ENCODE peak calls at places on chromosomes 11 and 22, in six cellular contexts. H is CD8-positive, alpha-beta memory T cell; P is A549; V is CD8-positive, alpha-beta T cell; X is testis; D is neural progenitor cell. W is an unnamed sample. For H3K9me3, the result is how much of the 10 kb centered on the place peaks cover.

GRCh38 chr11:113241190-113242051 is 73.0 kb upstream of the TTC12 start:
- DNase-seq in P (no peak), V (no peak), X (no peak), D (no peak), H (no peak), W (no peak)

GRCh38 chr11:3109921-3110706 is 52.9 kb upstream of the CARS1 start:
- DNase-seq in V (peak), D (peak), X (no peak), H (peak), P (peak), W (peak)

GRCh38 chr22:25083414-25084166 is 116.1 kb upstream of the CRYBB3 start:
- DNase-seq in V (no peak), D (peak), P (no peak), H (no peak), X (peak), W (no peak)

GRCh38 chr11:78069465-78069864 is 5.8 kb downstream of the THRSP start:
- DNase-seq in V (no peak), D (no peak), X (no peak), H (no peak), P (no peak), W (no peak)

GRCh38 chr11:88535266-88535665 is 197.7 kb upstream of the CTSC start:
- DNase-seq in P (no peak), H (no peak), V (no peak), X (no peak), D (no peak), W (no peak)

GRCh38 chr11:501683-502287 is 5.3 kb downstream of the RNH1 start:
- DNase-seq in V (no peak), D (no peak), X (no peak), H (no peak), P (no peak), W (no peak)

GRCh38 chr11:76030286-76030685 is 176.0 kb downstream of the WNT11 start:
- DNase-seq in D (no peak), X (no peak), V (no peak), P (peak), H (no peak), W (no peak)

GRCh38 chr22:29128891-29129643 is 56.2 kb downstream of the KREMEN1 start:
- DNase-seq in P (no peak), V (no peak), H (no peak), D (no peak), X (no peak), W (no peak)

GRCh38 chr22:46287873-46288751 is 8.6 kb upstream of the GTSE1 start:
- DNase-seq in D (no peak), V (no peak), X (no peak), P (no peak), H (peak), W (no peak)

GRCh38 chr22:20758688-20759087 is 15.2 kb upstream of the SERPIND1 start:
- DNase-seq in X (no peak), V (no peak), D (peak), H (no peak), P (no peak), W (no peak)

GRCh38 chr22:19799322-19800190 is 39.0 kb downstream of the TBX1 start:
- DNase-seq in H (no peak), D (no peak), V (no peak), X (no peak), P (no peak), W (no peak)

GRCh38 chr11:130400793-130401483 is 27.5 kb downstream of the ADAMTS8 start:
- DNase-seq in H (no peak), D (no peak), P (no peak), X (peak), V (no peak), W (no peak)

GRCh38 chr22:29700949-29701927 is 18.6 kb upstream of the CABP7 start:
- DNase-seq in P (peak), V (no peak), X (no peak), H (no peak), D (peak), W (no peak)

GRCh38 chr11:19110290-19110689 is 6.7 kb upstream of the ZDHHC13 start:
- DNase-seq in V (no peak), X (peak), D (peak), H (no peak), P (no peak), W (no peak)

GRCh38 chr11:60193687-60194433 is 11.0 kb upstream of the MS4A6A start:
- DNase-seq in X (peak), V (peak), P (peak), H (no peak), D (peak), W (peak)

GRCh38 chr22:20646377-20646776 is 127.5 kb upstream of the SERPIND1 start:
- DNase-seq in P (no peak), D (no peak), H (no peak), V (no peak), X (no peak), W (no peak)

GRCh38 chr11:43222215-43222614 is 89.6 kb upstream of the API5 start:
- DNase-seq in H (no peak), V (no peak), P (no peak), X (no peak), D (no peak), W (no peak)

GRCh38 chr22:45298934-45299505 is 10.7 kb upstream of the FAM118A start:
- DNase-seq in V (no peak), P (no peak), H (no peak), D (no peak), X (no peak), W (no peak)

GRCh38 chr11:67364783-67365525 is 8.4 kb downstream of the CLCF1 start:
- DNase-seq in X (no peak), P (no peak), V (no peak), H (no peak), D (no peak), W (no peak)

GRCh38 chr11:14974723-14975587 is 2.8 kb upstream of the CALCA start:
- DNase-seq in P (peak), V (peak), H (peak), X (peak), D (peak), W (peak)

GRCh38 chr11:60915250-60915914 is 1.4 kb downstream of the TMEM109 start:
- DNase-seq in X (peak), P (peak), H (peak), D (peak), V (peak), W (peak)

GRCh38 chr11:118519549-118519948 is 7.7 kb upstream of the TTC36 start:
- DNase-seq in H (no peak), P (no peak), V (no peak), X (no peak), D (no peak), W (no peak)

GRCh38 chr11:65445604-65446445 is 23.2 kb downstream of the NEAT1 start:
- DNase-seq in P (no peak), X (no peak), H (peak), V (no peak), D (no peak), W (no peak)

GRCh38 chr11:47995318-47995717 is 15.0 kb downstream of the PTPRJ start:
- DNase-seq in V (no peak), P (no peak), D (no peak), H (no peak), X (no peak), W (no peak)

GRCh38 chr11:110761994-110762393 is 49.8 kb upstream of the ARHGAP20 start:
- DNase-seq in X (no peak), H (no peak), P (no peak), D (no peak), V (no peak), W (no peak)

GRCh38 chr11:45104006-45104789 is 42.2 kb upstream of the PRDM11 start:
- DNase-seq in X (no peak), D (no peak), P (no peak), H (no peak), V (no peak), W (no peak)

GRCh38 chr11:69076129-69076791 is 27.5 kb downstream of the TPCN2 start:
- DNase-seq in X (no peak), H (no peak), V (no peak), P (no peak), D (no peak), W (no peak)

GRCh38 chr11:2202900-2203439 is 31.4 kb upstream of the TH start:
- DNase-seq in H (no peak), V (no peak), X (no peak), D (no peak), P (no peak), W (no peak)

GRCh38 chr11:27012254-27012921 is 18.5 kb downstream of the FIBIN start:
- DNase-seq in V (no peak), X (peak), D (peak), P (no peak), H (no peak), W (no peak)

GRCh38 chr22:43479962-43480361 is 68.1 kb downstream of the MPPED1 start:
- DNase-seq in P (no peak), X (no peak), H (no peak), D (no peak), V (no peak), W (no peak)

GRCh38 chr11:48384670-48385069 is 18.4 kb upstream of the OR4C5 start:
- DNase-seq in D (no peak), H (no peak), P (no peak), V (no peak), X (no peak), W (no peak)

DNA sequence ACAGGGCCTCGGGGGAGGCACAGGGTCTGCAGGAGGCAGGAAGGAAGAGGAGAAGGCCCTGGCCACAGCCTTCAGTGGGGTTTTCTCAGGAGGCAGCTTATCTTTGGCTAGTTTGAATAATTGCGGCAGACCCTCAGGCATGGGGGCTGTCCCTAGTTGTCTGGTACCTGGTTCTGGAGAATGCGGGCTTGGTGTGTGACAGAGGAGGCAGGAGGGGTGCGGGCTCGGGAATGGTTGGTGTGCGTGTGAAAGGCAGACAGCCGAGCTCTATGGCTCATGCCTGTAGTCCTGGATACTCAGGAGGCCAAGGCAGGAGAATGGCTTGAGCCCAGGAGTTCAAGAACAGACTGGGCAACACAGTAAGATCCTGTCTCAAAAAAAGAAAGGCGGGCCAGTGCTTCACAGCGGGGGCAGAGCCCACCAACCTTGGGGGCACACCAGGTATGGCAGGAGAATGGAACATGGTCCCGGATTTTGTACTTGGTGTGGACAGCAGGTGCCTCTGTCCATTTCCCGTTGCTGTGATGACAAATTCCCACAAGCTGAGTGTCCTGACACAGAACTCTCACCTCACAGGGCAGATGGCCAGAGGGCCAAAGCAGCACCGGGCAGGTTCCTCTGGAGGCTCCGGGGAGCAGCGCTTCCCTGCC is 640.6 kb downstream of the TBC1D22A start:
- DNase-seq in X (no peak), H (no peak), V (no peak), P (no peak), D (no peak), W (no peak)
- H3K9me3 ChIP-seq in X (under half), H (under half), V (under half), P (under half), D (under half), W (under half)

DNA sequence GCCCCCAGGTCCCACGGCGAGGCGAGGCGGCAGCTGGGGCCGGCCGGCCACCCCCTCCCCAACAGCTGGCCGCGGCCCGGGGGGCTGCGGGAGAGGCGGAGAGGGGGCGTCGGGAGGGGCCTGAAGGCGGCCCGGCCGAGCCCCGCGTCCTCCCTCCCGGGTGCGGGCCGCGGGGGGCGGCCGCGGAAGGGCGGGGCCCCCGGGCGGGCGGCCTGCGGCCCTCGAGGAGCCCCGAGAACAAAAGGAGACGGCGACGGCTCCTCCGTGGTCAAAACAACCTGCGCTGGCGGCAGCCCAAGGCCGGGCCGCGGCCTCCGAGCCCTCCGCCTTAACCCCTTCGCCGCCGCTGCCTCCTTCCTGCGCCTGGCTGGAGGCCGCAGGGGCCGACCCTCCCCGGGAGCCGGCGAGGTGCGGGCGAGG is 2.4 kb downstream of the PDGFB start:
- DNase-seq in P (no peak), V (no peak), H (no peak), X (no peak), D (peak), W (no peak)
- H3K4me3 ChIP-seq in P (peak), V (peak), H (peak), X (peak), D (peak), W (peak)

GRCh38 chr11:55503449-55503848 is 50.8 kb upstream of the OR4C15 start:
- DNase-seq in V (no peak), X (no peak), P (no peak), D (no peak), H (no peak), W (no peak)
- H3K9me3 ChIP-seq in V (under half), X (under half), P (under half), D (under half), H (under half), W (under half)

GRCh38 chr11:85948884-85949283 is 93.7 kb downstream of the CCDC83 start:
- DNase-seq in P (no peak), D (no peak), V (no peak), X (no peak), H (no peak), W (no peak)

GRCh38 chr11:85949798-85950197 is 94.6 kb downstream of the CCDC83 start:
- DNase-seq in H (no peak), D (no peak), X (no peak), P (no peak), V (no peak), W (no peak)

GRCh38 chr11:85945788-85946187 is 90.6 kb downstream of the CCDC83 start:
- DNase-seq in V (no peak), P (no peak), X (no peak), D (no peak), H (no peak), W (no peak)

GRCh38 chr11:85946221-85946620 is 91.0 kb downstream of the CCDC83 start:
- DNase-seq in V (no peak), H (no peak), P (no peak), D (no peak), X (no peak), W (no peak)

DNA sequence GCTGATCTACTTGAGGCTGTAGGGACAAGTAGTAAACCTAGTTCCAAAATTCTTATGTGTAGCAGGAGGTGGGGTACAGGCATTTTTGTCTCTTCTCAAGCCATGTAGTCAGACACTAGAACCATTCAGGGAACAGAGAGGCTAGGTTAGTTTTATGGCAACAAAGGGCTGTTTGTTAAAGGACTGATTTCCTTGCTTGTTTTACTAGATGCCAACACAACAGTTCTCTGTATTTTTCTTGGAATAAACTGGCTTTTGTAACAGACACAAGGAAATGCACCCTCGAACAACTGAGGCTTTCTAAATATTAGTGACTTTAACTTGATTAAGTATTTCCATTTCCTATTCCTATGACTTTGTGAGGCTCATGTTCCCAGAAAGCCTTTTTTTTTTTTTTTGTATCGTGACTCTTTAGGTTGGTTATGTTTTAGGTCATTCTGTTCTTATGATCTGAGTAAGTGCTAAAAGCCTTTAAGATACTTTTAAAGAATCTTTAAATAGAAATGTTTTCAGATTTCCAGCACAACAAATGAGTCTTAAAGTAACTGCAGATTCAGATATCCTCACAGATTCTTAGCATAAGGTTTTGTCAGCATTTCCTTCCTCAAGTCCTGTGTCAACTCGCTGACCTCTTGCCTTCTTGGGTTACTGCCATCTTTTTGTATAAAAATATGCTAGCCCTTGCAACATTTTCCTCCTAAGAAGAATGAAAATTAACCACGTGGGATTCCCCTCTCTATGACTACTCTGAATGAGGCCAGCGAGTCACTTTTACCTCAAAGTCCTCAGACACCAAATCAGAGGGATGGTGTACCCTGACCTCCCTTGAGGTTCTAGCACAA is 92.5 kb downstream of the CCDC83 start:
- DNase-seq in H (no peak), V (no peak), P (peak), D (no peak), X (peak), W (no peak)
- H3K4me3 ChIP-seq in H (no peak), V (no peak), P (no peak), D (no peak), X (no peak), W (no peak)